ENCODE peak calls at places on chromosomes 2 and 18, in nine cellular contexts. One of them, this sample, is unnamed.

GRCh38 chr2:165161510-165161909 is 42.3 kb downstream of the SCN3A start:
- DNase-seq in uterus: no peak
- DNase-seq in H9: no peak
- DNase-seq in IMR-90: peak; percentile 61
- DNase-seq in heart left ventricle: no peak
- DNase-seq in iPS DF 6.9: no peak
- DNase-seq in PC-3: peak; percentile 55
- DNase-seq in CD4-positive, alpha-beta memory T cell: no peak
- DNase-seq in RWPE1: no peak
- DNase-seq in this sample: peak; percentile 5

GRCh38 chr2:157684940-157685466 is 56.3 kb upstream of the ACVR1C start:
- DNase-seq in RWPE1: no peak
- DNase-seq in IMR-90: no peak
- DNase-seq in heart left ventricle: no peak
- DNase-seq in PC-3: no peak
- DNase-seq in iPS DF 6.9: peak; percentile 11
- DNase-seq in CD4-positive, alpha-beta memory T cell: no peak
- DNase-seq in H9: no peak
- DNase-seq in uterus: no peak
- DNase-seq in this sample: no peak

GRCh38 chr2:119483896-119484718 is 40.2 kb downstream of the SCTR start:
- DNase-seq in PC-3: no peak
- DNase-seq in H9: no peak
- DNase-seq in IMR-90: no peak
- DNase-seq in CD4-positive, alpha-beta memory T cell: no peak
- DNase-seq in RWPE1: no peak
- DNase-seq in uterus: no peak
- DNase-seq in iPS DF 6.9: no peak
- DNase-seq in heart left ventricle: no peak
- DNase-seq in this sample: no peak

GRCh38 chr2:46996300-46996843 is 80.8 kb upstream of the MCFD2 start:
- DNase-seq in iPS DF 6.9: no peak
- DNase-seq in RWPE1: no peak
- DNase-seq in H9: no peak
- DNase-seq in CD4-positive, alpha-beta memory T cell: no peak
- DNase-seq in heart left ventricle: no peak
- DNase-seq in uterus: no peak
- DNase-seq in PC-3: no peak
- DNase-seq in IMR-90: no peak
- DNase-seq in this sample: no peak

GRCh38 chr2:44952143-44952805 is 10.8 kb downstream of the SIX3 start:
- DNase-seq in RWPE1: peak; percentile 44
- DNase-seq in PC-3: peak; percentile 43
- DNase-seq in IMR-90: peak; percentile 34
- DNase-seq in iPS DF 6.9: no peak
- DNase-seq in uterus: no peak
- DNase-seq in heart left ventricle: no peak
- DNase-seq in H9: peak; percentile 84
- DNase-seq in CD4-positive, alpha-beta memory T cell: no peak
- DNase-seq in this sample: no peak

GRCh38 chr2:148645925-148646559 is 1.5 kb downstream of the EPC2 start:
- DNase-seq in heart left ventricle: no peak
- DNase-seq in uterus: peak; percentile 33
- DNase-seq in H9: no peak
- DNase-seq in iPS DF 6.9: no peak
- DNase-seq in CD4-positive, alpha-beta memory T cell: peak; percentile 91
- DNase-seq in PC-3: peak; percentile 85
- DNase-seq in IMR-90: peak; percentile 92
- DNase-seq in RWPE1: peak; percentile 70
- DNase-seq in this sample: peak; percentile 77

GRCh38 chr2:112625474-112626114 is 20.1 kb upstream of the SLC20A1 start:
- DNase-seq in H9: no peak
- DNase-seq in PC-3: no peak
- DNase-seq in iPS DF 6.9: no peak
- DNase-seq in uterus: no peak
- DNase-seq in heart left ventricle: no peak
- DNase-seq in CD4-positive, alpha-beta memory T cell: no peak
- DNase-seq in RWPE1: no peak
- DNase-seq in IMR-90: no peak
- DNase-seq in this sample: no peak

GRCh38 chr2:72350852-72351251 is 203.2 kb upstream of the CYP26B1 start:
- DNase-seq in IMR-90: no peak
- DNase-seq in RWPE1: peak; percentile 60
- DNase-seq in iPS DF 6.9: no peak
- DNase-seq in heart left ventricle: no peak
- DNase-seq in H9: no peak
- DNase-seq in CD4-positive, alpha-beta memory T cell: no peak
- DNase-seq in uterus: no peak
- DNase-seq in PC-3: peak; percentile 41
- DNase-seq in this sample: no peak

GRCh38 chr2:216426938-216427337 is 14.7 kb downstream of the SMARCAL1 start:
- DNase-seq in CD4-positive, alpha-beta memory T cell: no peak
- DNase-seq in IMR-90: peak; percentile 64
- DNase-seq in uterus: no peak
- DNase-seq in RWPE1: peak; percentile 8
- DNase-seq in heart left ventricle: no peak
- DNase-seq in iPS DF 6.9: no peak
- DNase-seq in H9: no peak
- DNase-seq in PC-3: peak; percentile 82
- DNase-seq in this sample: no peak

GRCh38 chr2:20496477-20496876 is 49.6 kb downstream of the RHOB start:
- DNase-seq in PC-3: no peak
- DNase-seq in iPS DF 6.9: no peak
- DNase-seq in CD4-positive, alpha-beta memory T cell: no peak
- DNase-seq in H9: no peak
- DNase-seq in RWPE1: no peak
- DNase-seq in uterus: no peak
- DNase-seq in heart left ventricle: peak; percentile 13
- DNase-seq in IMR-90: no peak
- DNase-seq in this sample: no peak

GRCh38 chr18:54716586-54716985 is 111.7 kb upstream of the RAB27B start:
- DNase-seq in PC-3: no peak
- DNase-seq in heart left ventricle: no peak
- DNase-seq in RWPE1: no peak
- DNase-seq in H9: no peak
- DNase-seq in IMR-90: no peak
- DNase-seq in CD4-positive, alpha-beta memory T cell: no peak
- DNase-seq in uterus: no peak
- DNase-seq in iPS DF 6.9: no peak
- DNase-seq in this sample: no peak

GRCh38 chr18:54713386-54713785 is 114.9 kb upstream of the RAB27B start:
- DNase-seq in iPS DF 6.9: no peak
- DNase-seq in IMR-90: no peak
- DNase-seq in PC-3: no peak
- DNase-seq in heart left ventricle: no peak
- DNase-seq in RWPE1: no peak
- DNase-seq in CD4-positive, alpha-beta memory T cell: peak; percentile 6
- DNase-seq in H9: no peak
- DNase-seq in uterus: no peak
- DNase-seq in this sample: no peak

GRCh38 chr18:54712315-54712714 is 116.0 kb upstream of the RAB27B start:
- DNase-seq in PC-3: peak; percentile 77
- DNase-seq in iPS DF 6.9: no peak
- DNase-seq in RWPE1: peak; percentile 53
- DNase-seq in H9: no peak
- DNase-seq in heart left ventricle: no peak
- DNase-seq in IMR-90: peak; percentile 87
- DNase-seq in CD4-positive, alpha-beta memory T cell: no peak
- DNase-seq in uterus: no peak
- DNase-seq in this sample: peak; percentile 72

GRCh38 chr18:54710519-54711281 is 117.6 kb upstream of the RAB27B start:
- DNase-seq in IMR-90: no peak
- DNase-seq in heart left ventricle: no peak
- DNase-seq in RWPE1: no peak
- DNase-seq in iPS DF 6.9: no peak
- DNase-seq in uterus: no peak
- DNase-seq in PC-3: no peak
- DNase-seq in H9: no peak
- DNase-seq in CD4-positive, alpha-beta memory T cell: no peak
- DNase-seq in this sample: no peak

GRCh38 chr18:54712758-54713157 is 115.5 kb upstream of the RAB27B start:
- DNase-seq in PC-3: no peak
- DNase-seq in IMR-90: no peak
- DNase-seq in RWPE1: no peak
- DNase-seq in H9: no peak
- DNase-seq in CD4-positive, alpha-beta memory T cell: no peak
- DNase-seq in uterus: no peak
- DNase-seq in heart left ventricle: no peak
- DNase-seq in iPS DF 6.9: no peak
- DNase-seq in this sample: no peak
- H3K27ac ChIP-seq in PC-3: peak overlapping the region; percentile 58
- H3K27ac ChIP-seq in IMR-90: peak overlapping the region; percentile 1
- H3K27ac ChIP-seq in RWPE1: peak overlapping the region; percentile 79
- H3K27ac ChIP-seq in H9: no peak overlapping the region
- H3K27ac ChIP-seq in CD4-positive, alpha-beta memory T cell: no peak overlapping the region
- H3K27ac ChIP-seq in uterus: no peak overlapping the region
- H3K27ac ChIP-seq in heart left ventricle: no peak overlapping the region
- H3K27ac ChIP-seq in iPS DF 6.9: no peak overlapping the region
- H3K27ac ChIP-seq in this sample: peak overlapping the region; percentile 35

DNA sequence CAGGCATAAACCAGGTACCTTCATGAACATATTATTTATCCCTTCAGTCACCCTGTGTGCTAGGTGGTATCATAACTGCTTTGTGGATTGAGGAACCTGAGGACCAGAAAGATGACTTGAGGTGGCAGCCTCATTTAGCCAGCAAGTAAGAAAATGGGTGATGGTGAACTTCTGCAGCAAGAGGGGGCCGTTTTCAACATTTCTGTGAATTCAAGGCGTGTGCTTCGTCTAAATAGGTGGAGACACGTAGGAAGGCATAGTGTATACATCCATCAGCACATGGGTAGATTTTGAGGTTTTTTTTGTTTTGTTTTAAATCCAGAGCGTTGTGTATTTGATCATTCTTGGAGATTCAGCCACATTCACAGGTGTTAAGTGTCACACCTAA is 118.7 kb downstream of the SPTBN1 start:
- DNase-seq in H9: no peak
- DNase-seq in uterus: no peak
- DNase-seq in CD4-positive, alpha-beta memory T cell: no peak
- DNase-seq in PC-3: no peak
- DNase-seq in IMR-90: no peak
- DNase-seq in RWPE1: no peak
- DNase-seq in iPS DF 6.9: no peak
- DNase-seq in heart left ventricle: no peak
- DNase-seq in this sample: no peak
- H3K27ac ChIP-seq in H9: no peak overlapping the region
- H3K27ac ChIP-seq in uterus: peak overlapping the region; percentile 76
- H3K27ac ChIP-seq in CD4-positive, alpha-beta memory T cell: peak overlapping the region; percentile 94
- H3K27ac ChIP-seq in PC-3: peak overlapping the region; percentile 100
- H3K27ac ChIP-seq in IMR-90: no peak overlapping the region
- H3K27ac ChIP-seq in RWPE1: peak overlapping the region; percentile 78
- H3K27ac ChIP-seq in iPS DF 6.9: no peak overlapping the region
- H3K27ac ChIP-seq in heart left ventricle: peak overlapping the region; percentile 86
- H3K27ac ChIP-seq in this sample: peak overlapping the region; percentile 99

DNA sequence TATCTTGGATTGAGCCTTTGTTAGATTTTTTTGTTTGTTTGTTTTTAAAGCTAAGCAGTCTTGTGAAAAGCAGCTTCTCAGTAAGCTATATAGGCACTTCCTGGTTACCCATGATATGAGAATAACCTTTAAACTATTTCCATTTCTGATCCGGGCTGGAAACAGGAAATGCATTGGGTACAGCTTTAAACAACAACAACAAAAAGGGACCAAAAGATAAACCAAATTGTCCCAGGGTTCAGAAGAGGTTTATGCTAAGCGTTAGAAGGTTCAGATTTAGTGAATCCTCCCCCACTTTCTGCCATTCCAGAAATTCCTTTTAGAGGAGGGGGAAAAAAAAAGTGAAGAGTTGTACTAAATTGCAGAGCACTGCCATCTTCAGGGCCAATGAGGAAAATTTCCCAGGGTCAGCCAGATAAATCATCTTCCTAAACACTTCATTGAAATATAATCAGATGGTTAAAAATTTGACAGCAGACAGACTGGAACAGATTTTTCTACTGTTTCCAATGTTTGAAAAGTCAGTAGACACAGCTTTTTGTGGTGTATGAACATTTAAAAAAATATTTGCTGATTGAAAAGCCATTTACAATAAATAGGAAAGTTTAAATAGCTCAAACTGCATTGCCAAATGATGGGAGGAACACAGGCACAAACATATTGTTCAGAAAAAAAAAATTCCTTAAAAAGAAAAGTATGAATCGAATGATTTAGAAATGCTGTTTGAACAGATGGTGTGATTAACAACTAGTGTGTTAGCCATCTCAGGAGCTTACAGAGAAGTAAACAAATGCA is 190.0 kb upstream of the TANK start:
- DNase-seq in RWPE1: peak; percentile 72
- DNase-seq in heart left ventricle: no peak
- DNase-seq in H9: peak; percentile 46
- DNase-seq in IMR-90: peak; percentile 82
- DNase-seq in CD4-positive, alpha-beta memory T cell: peak; percentile 15
- DNase-seq in iPS DF 6.9: peak; percentile 67
- DNase-seq in uterus: peak; percentile 60
- DNase-seq in PC-3: peak; percentile 87
- DNase-seq in this sample: no peak
- H3K27ac ChIP-seq in RWPE1: peak overlapping the region; percentile 22
- H3K27ac ChIP-seq in heart left ventricle: peak overlapping the region; percentile 68
- H3K27ac ChIP-seq in H9: peak overlapping the region; percentile 81
- H3K27ac ChIP-seq in IMR-90: peak overlapping the region; percentile 57
- H3K27ac ChIP-seq in CD4-positive, alpha-beta memory T cell: no peak overlapping the region
- H3K27ac ChIP-seq in iPS DF 6.9: no peak overlapping the region
- H3K27ac ChIP-seq in uterus: peak overlapping the region; percentile 64
- H3K27ac ChIP-seq in PC-3: peak overlapping the region; percentile 65
- H3K27ac ChIP-seq in this sample: peak overlapping the region; percentile 38

DNA sequence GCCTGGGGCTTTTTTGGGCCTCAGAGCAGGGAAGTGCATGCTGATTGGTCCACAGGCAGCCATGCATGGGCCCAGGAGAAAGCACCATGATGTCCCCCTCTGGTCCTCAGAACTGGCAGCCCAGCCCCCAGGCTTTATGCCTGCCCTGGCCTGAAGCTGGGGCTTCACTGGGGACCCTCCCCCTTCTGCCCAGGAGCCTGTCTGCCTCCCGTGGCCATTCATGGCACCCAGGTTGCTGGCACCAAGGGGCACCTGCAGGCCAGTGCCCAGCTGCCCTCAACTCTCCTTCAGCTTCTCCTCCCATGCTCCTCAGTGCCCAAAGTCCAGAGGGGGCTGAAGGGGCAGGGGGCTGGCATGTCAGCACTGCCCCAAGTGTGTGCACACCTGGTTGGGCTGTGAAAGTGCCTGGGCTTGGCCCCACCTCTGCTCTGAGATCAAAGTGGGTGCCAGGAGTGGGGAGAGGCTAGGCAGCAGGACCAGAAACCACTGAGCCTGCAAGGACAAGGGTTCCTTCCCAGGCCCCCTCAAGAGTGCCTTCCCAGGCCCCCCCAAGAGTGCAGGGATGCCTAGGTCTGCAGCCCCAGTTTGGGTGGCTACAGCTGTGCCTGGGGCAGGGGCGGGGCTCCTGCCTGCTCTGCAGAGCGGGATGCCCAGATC is 98.8 kb downstream of the TWIST2 start:
- DNase-seq in heart left ventricle: no peak
- DNase-seq in IMR-90: no peak
- DNase-seq in H9: peak; percentile 20
- DNase-seq in RWPE1: no peak
- DNase-seq in uterus: peak; percentile 12
- DNase-seq in CD4-positive, alpha-beta memory T cell: no peak
- DNase-seq in iPS DF 6.9: no peak
- DNase-seq in PC-3: no peak
- DNase-seq in this sample: no peak
- H3K27ac ChIP-seq in heart left ventricle: no peak overlapping the region
- H3K27ac ChIP-seq in IMR-90: no peak overlapping the region
- H3K27ac ChIP-seq in H9: no peak overlapping the region
- H3K27ac ChIP-seq in RWPE1: peak overlapping the region; percentile 86
- H3K27ac ChIP-seq in uterus: no peak overlapping the region
- H3K27ac ChIP-seq in CD4-positive, alpha-beta memory T cell: no peak overlapping the region
- H3K27ac ChIP-seq in iPS DF 6.9: no peak overlapping the region
- H3K27ac ChIP-seq in PC-3: peak overlapping the region; percentile 99
- H3K27ac ChIP-seq in this sample: peak overlapping the region; percentile 100

This sample was measured in epithelial cell of prostate.